ENCODE peak calls at places on chromosomes 12 and 14, in nine cellular contexts. H is tibial artery; L is iPS DF 6.9; N is SK-N-DZ; P is anterior cingulate cortex; S is transverse colon; T is stimulated activated CD4-positive, alpha-beta T cell treated with anti-CD3 and anti-CD28 coated beads, Interleukin-2, amount 100 ng/mL, for 24 hours; D is ACHN; O is aorta. F is an unnamed sample.

GRCh38 chr14:55399183-55399582 is 12.4 kb downstream of the ATG14 start:
- DNase-seq in H (no peak), L (no peak), N (no peak), P (no peak), S (no peak), T (no peak), D (no peak), O (no peak), F (no peak)

GRCh38 chr12:66594688-66595087 is 84.2 kb downstream of the GRIP1 start:
- DNase-seq in H (no peak), L (no peak), N (no peak), P (no peak), S (no peak), T (no peak), D (no peak), O (no peak), F (no peak)

GRCh38 chr12:104374806-104375205 is 71.3 kb downstream of the EID3 start:
- DNase-seq in H (no peak), L (no peak), N (no peak), P (no peak), S (no peak), T (no peak), D (no peak), O (no peak), F (no peak)

GRCh38 chr14:35594616-35595015 is 60.7 kb downstream of the INSM2 start:
- DNase-seq in H (no peak), L (no peak), N (no peak), P (no peak), S (no peak), T (no peak), D (no peak), O (no peak), F (no peak)

GRCh38 chr12:94186461-94187237 is 38.3 kb downstream of the PLXNC1 start:
- DNase-seq in H (peak; percentile 78), L (no peak), N (peak; percentile 89), P (peak; percentile 73), S (no peak), T (no peak), D (no peak), O (peak; percentile 77), F (peak; percentile 89)

GRCh38 chr14:35944847-35945246 is 118.7 kb downstream of the BRMS1L start:
- DNase-seq in H (no peak), L (peak; percentile 37), N (peak; percentile 6), P (no peak), S (peak; percentile 26), T (peak; percentile 34), D (peak; percentile 22), O (no peak), F (no peak)

GRCh38 chr12:50690923-50691322 is 73.0 kb upstream of the ATF1 start:
- DNase-seq in H (no peak), L (no peak), N (no peak), P (peak; percentile 65), S (no peak), T (no peak), D (no peak), O (no peak), F (peak; percentile 76)

GRCh38 chr12:59041241-59042121 is 121.2 kb upstream of the LRIG3 start:
- DNase-seq in H (no peak), L (no peak), N (no peak), P (no peak), S (no peak), T (no peak), D (peak; percentile 75), O (no peak), F (no peak)